ENCODE peak calls at places on chromosomes 5 and 9, in eight cellular contexts. F is tibial artery, E is stromal cell of bone marrow, P is T-helper 2 cell, A is naive B cell, V is natural killer cell, L is NCI-H748 treated with DMSO at 0.1 percent for 48 hours, Q is foreskin fibroblast. Z is an unnamed sample.
A peak's percentile ranks its signal among the peaks of the same experiment; 100 is the strongest.

GRCh38 chr5:154734670-154735248 is 20.4 kb upstream of the LARP1 start:
- DNase-seq in E (no peak), F (no peak), Q (no peak), A (no peak), L (no peak), P (no peak), V (no peak), Z (no peak)

GRCh38 chr5:5584236-5584749 is 161.8 kb downstream of the ICE1 start:
- DNase-seq in Q (no peak), F (no peak), V (no peak), L (no peak), P (no peak), E (no peak), A (no peak), Z (no peak)

GRCh38 chr5:131466171-131466766 is 168.8 kb downstream of the RAPGEF6 start:
- DNase-seq in V (no peak), E (peak; percentile 75), F (no peak), A (no peak), P (no peak), L (no peak), Q (peak; percentile 88), Z (peak; percentile 39)

GRCh38 chr5:7881816-7882215 is 12.9 kb downstream of the MTRR start:
- DNase-seq in V (no peak), A (no peak), L (no peak), F (no peak), E (no peak), P (no peak), Q (no peak), Z (no peak)

GRCh38 chr5:59721741-59722140 is 171.8 kb downstream of the PDE4D start:
- DNase-seq in P (no peak), V (no peak), E (no peak), A (no peak), Q (no peak), F (no peak), L (no peak), Z (no peak)

GRCh38 chr9:34197756-34198711 is 19.2 kb downstream of the UBAP1 start:
- DNase-seq in L (no peak), Q (no peak), A (no peak), P (no peak), E (no peak), F (no peak), V (no peak), Z (no peak)

GRCh38 chr9:19875291-19875910 is 86.6 kb upstream of the SLC24A2 start:
- DNase-seq in L (no peak), Q (no peak), E (peak; percentile 39), P (no peak), A (no peak), V (no peak), F (no peak), Z (no peak)

GRCh38 chr5:142906863-142907671 is 136.9 kb downstream of the ARHGAP26 start:
- DNase-seq in A (no peak), F (no peak), V (no peak), Q (peak; percentile 80), L (no peak), P (no peak), E (peak; percentile 51), Z (peak; percentile 41)

GRCh38 chr9:114745879-114746550 is 59.8 kb downstream of the TNFSF15 start:
- DNase-seq in E (no peak), A (no peak), P (no peak), L (no peak), F (no peak), V (no peak), Q (peak; percentile 9), Z (no peak)

GRCh38 chr5:10520716-10521115 is 43.2 kb upstream of the ANKRD33B start:
- DNase-seq in A (no peak), E (no peak), L (no peak), F (no peak), Q (peak; percentile 31), V (no peak), P (no peak), Z (no peak)

GRCh38 chr5:179267671-179268071 is 77.6 kb downstream of the ADAMTS2 start:
- DNase-seq in A (no peak), L (no peak), P (no peak), Q (peak; percentile 68), E (no peak), V (no peak), F (peak; percentile 19), Z (peak; percentile 56)

GRCh38 chr9:130893250-130894101 is 3.1 kb downstream of the QRFP start:
- DNase-seq in Q (no peak), E (no peak), L (no peak), A (no peak), F (peak; percentile 67), V (no peak), P (no peak), Z (no peak)

Z was measured in GM03348.